ENCODE peak calls at places on chromosome 21, in five cellular contexts. One of them, this sample, is unnamed.

GRCh38 chr21:24514081-24514733 is 1093.1 kb downstream of the MRPL39 start:
- DNase-seq in A549: peak
- DNase-seq in endothelial cell of umbilical vein: no peak
- DNase-seq in K562: no peak
- DNase-seq in HepG2: no peak
- DNase-seq in this sample: peak

GRCh38 chr21:44279621-44280260 is 5.9 kb upstream of the AIRE start:
- DNase-seq in A549: no peak
- DNase-seq in endothelial cell of umbilical vein: no peak
- DNase-seq in K562: no peak
- DNase-seq in HepG2: no peak
- DNase-seq in this sample: no peak

GRCh38 chr21:44583800-44584147 is 3.4 kb upstream of the KRTAP10-5 start:
- DNase-seq in A549: no peak
- DNase-seq in endothelial cell of umbilical vein: no peak
- DNase-seq in K562: no peak
- DNase-seq in HepG2: no peak
- DNase-seq in this sample: no peak

GRCh38 chr21:25094695-25095094 is 512.6 kb downstream of the MRPL39 start:
- DNase-seq in A549: no peak
- DNase-seq in endothelial cell of umbilical vein: no peak
- DNase-seq in K562: no peak
- DNase-seq in HepG2: no peak
- DNase-seq in this sample: no peak

GRCh38 chr21:43917515-43918384 is 52.7 kb downstream of the AGPAT3 start:
- DNase-seq in A549: no peak
- DNase-seq in endothelial cell of umbilical vein: no peak
- DNase-seq in K562: peak
- DNase-seq in HepG2: peak
- DNase-seq in this sample: no peak

GRCh38 chr21:34034369-34035014 is 38.9 kb upstream of the MRPS6 start:
- DNase-seq in A549: no peak
- DNase-seq in endothelial cell of umbilical vein: no peak
- DNase-seq in K562: no peak
- DNase-seq in HepG2: peak
- DNase-seq in this sample: no peak

GRCh38 chr21:27476696-27477095 is 509.8 kb upstream of the ADAMTS5 start:
- DNase-seq in A549: no peak
- DNase-seq in endothelial cell of umbilical vein: peak
- DNase-seq in K562: no peak
- DNase-seq in HepG2: no peak
- DNase-seq in this sample: no peak

GRCh38 chr21:38121888-38122705 is 134.7 kb upstream of the KCNJ15 start:
- DNase-seq in A549: no peak
- DNase-seq in endothelial cell of umbilical vein: no peak
- DNase-seq in K562: peak
- DNase-seq in HepG2: no peak
- DNase-seq in this sample: no peak

GRCh38 chr21:30491963-30492428 is at the start of gene KRTAP19-3:
- DNase-seq in A549: no peak
- DNase-seq in endothelial cell of umbilical vein: no peak
- DNase-seq in K562: no peak
- DNase-seq in HepG2: no peak
- DNase-seq in this sample: no peak

GRCh38 chr21:26080211-26080610 is 90.4 kb downstream of the APP start:
- DNase-seq in A549: no peak
- DNase-seq in endothelial cell of umbilical vein: no peak
- DNase-seq in K562: no peak
- DNase-seq in HepG2: no peak
- DNase-seq in this sample: no peak

GRCh38 chr21:41744028-41744940 is 22.6 kb downstream of the RIPK4 start:
- DNase-seq in A549: no peak
- DNase-seq in endothelial cell of umbilical vein: no peak
- DNase-seq in K562: no peak
- DNase-seq in HepG2: no peak
- DNase-seq in this sample: no peak

GRCh38 chr21:25280061-25280460 is 327.2 kb downstream of the MRPL39 start:
- DNase-seq in A549: no peak
- DNase-seq in endothelial cell of umbilical vein: no peak
- DNase-seq in K562: no peak
- DNase-seq in HepG2: no peak
- DNase-seq in this sample: no peak

GRCh38 chr21:25039461-25040380 is 567.6 kb downstream of the MRPL39 start:
- DNase-seq in A549: no peak
- DNase-seq in endothelial cell of umbilical vein: no peak
- DNase-seq in K562: no peak
- DNase-seq in HepG2: no peak
- DNase-seq in this sample: peak

GRCh38 chr21:38965910-38966504 is 160.3 kb downstream of the ETS2 start:
- DNase-seq in A549: peak
- DNase-seq in endothelial cell of umbilical vein: no peak
- DNase-seq in K562: peak
- DNase-seq in HepG2: peak
- DNase-seq in this sample: no peak

GRCh38 chr21:14527690-14528652 is 18.1 kb downstream of the SAMSN1 start:
- DNase-seq in A549: no peak
- DNase-seq in endothelial cell of umbilical vein: no peak
- DNase-seq in K562: no peak
- DNase-seq in HepG2: no peak
- DNase-seq in this sample: peak
- TF ChIP-seq MYC in A549: no peak
- TF ChIP-seq MYC in endothelial cell of umbilical vein: no peak
- TF ChIP-seq MYC in K562: no peak
- TF ChIP-seq MYC in HepG2: no peak
- TF ChIP-seq MYC in this sample: no peak

DNA sequence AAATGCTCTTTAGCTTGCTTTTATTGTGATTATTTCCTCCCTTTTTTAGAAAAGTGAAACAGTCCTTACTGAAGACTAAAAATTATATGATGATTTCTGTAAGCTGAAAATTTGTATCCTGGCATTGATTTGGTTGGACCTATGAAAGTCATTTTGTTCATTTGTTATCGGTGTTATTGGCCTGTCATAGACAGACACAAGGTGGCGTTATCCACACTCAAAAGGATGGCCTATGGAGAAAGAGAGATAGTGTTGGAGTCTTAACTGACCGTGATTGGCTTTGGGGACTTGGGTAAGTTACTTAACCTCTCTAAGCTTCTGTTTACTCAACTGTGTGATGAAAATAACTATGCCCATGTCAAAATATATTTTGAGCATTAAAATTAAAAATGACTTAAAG is 203.6 kb upstream of the CHODL start:
- DNase-seq in A549: peak
- DNase-seq in endothelial cell of umbilical vein: peak
- DNase-seq in K562: no peak
- DNase-seq in HepG2: peak
- DNase-seq in this sample: peak
- TF ChIP-seq MAX in A549: no peak
- TF ChIP-seq MAX in endothelial cell of umbilical vein: no peak
- TF ChIP-seq MAX in K562: no peak
- TF ChIP-seq MAX in HepG2: no peak
- TF ChIP-seq MAX in this sample: no peak

DNA sequence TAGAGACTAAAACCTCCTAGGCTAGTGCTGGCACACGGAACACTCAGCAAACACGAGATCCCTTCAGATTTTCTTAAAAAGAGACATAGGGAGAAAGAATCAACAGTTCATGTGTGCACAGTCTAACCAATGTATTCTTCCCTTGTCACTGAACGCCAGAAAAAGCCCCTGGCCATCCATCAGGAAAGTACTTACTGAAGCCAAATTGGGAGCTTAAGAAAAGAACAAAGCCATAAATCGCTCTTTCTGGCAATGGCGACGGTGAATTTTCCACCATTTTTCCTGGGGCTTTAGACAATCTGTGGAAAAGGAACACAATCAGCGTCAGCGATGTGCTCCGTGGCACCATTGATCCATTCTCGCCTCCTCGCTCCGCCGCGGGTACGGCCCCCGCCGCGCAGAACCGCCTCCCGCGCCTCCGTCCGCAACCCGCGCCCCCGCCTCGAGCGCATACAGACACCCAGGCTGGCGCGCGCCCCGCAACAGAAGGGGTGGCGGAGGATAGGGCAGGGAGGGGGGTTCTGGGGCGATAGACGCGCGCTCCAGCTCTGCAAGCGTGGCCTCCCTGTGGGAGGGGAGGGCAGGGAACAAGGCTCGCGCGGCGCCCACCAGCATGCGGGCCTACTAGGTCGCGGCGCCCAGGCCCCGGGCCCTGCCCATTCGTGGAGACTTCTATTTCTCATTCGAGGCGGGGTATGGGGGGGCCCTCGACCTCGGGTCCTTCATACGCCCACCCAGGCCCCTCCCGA is 458 bp downstream of the PIGP start:
- DNase-seq in A549: no peak
- DNase-seq in endothelial cell of umbilical vein: no peak
- DNase-seq in K562: no peak
- DNase-seq in HepG2: no peak
- DNase-seq in this sample: no peak
- TF ChIP-seq MYC in A549: no peak
- TF ChIP-seq MYC in endothelial cell of umbilical vein: no peak
- TF ChIP-seq MYC in K562: peak
- TF ChIP-seq MYC in HepG2: peak
- TF ChIP-seq MYC in this sample: no peak

GRCh38 chr21:35399002-35399401 is 349.9 kb upstream of the RUNX1 start:
- DNase-seq in A549: no peak
- DNase-seq in endothelial cell of umbilical vein: no peak
- DNase-seq in K562: no peak
- DNase-seq in HepG2: no peak
- DNase-seq in this sample: peak

GRCh38 chr21:35398366-35398982 is 349.4 kb upstream of the RUNX1 start:
- DNase-seq in A549: no peak
- DNase-seq in endothelial cell of umbilical vein: peak
- DNase-seq in K562: no peak
- DNase-seq in HepG2: no peak
- DNase-seq in this sample: no peak

GRCh38 chr21:35401476-35401875 is 352.4 kb upstream of the RUNX1 start:
- DNase-seq in A549: no peak
- DNase-seq in endothelial cell of umbilical vein: no peak
- DNase-seq in K562: no peak
- DNase-seq in HepG2: no peak
- DNase-seq in this sample: no peak

GRCh38 chr21:35399706-35400105 is 350.6 kb upstream of the RUNX1 start:
- DNase-seq in A549: no peak
- DNase-seq in endothelial cell of umbilical vein: no peak
- DNase-seq in K562: no peak
- DNase-seq in HepG2: no peak
- DNase-seq in this sample: no peak

DNA sequence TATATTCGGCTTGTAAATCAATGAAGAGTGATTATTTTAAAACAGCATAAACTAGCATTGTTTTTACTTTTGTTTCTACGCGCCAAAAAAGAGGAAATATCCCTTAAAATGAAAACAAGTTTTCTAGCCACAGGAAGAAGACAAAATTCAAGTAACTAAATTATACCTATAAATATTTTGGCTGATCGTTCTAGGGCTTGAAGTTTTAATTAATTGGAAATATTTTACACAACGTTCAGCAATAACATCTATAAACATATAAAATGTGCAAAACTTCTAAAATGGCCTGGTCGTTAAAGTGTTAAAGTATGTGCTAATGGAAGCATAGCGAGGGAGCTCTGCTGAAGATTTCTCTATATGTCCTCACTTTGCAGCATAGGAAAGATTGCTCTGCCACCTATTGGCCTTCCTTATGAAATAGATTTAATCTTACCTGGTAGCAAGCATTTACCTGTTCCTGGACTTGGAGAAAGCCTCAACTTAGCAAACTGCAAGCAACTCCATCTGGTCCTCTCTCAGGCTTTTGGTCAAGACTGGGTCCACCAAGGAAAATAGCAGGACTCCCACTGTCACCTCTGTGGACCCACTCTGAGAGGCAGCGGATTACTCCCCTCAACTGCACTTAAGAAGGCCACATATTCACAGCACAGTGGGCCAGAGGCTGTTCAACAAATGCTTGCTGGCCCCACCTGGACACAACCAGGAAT is 351.3 kb upstream of the RUNX1 start:
- DNase-seq in A549: peak
- DNase-seq in endothelial cell of umbilical vein: peak
- DNase-seq in K562: peak
- DNase-seq in HepG2: peak
- DNase-seq in this sample: peak
- TF ChIP-seq MAX in A549: no peak
- TF ChIP-seq MAX in endothelial cell of umbilical vein: no peak
- TF ChIP-seq MAX in K562: no peak
- TF ChIP-seq MAX in HepG2: no peak
- TF ChIP-seq MAX in this sample: no peak

DNA sequence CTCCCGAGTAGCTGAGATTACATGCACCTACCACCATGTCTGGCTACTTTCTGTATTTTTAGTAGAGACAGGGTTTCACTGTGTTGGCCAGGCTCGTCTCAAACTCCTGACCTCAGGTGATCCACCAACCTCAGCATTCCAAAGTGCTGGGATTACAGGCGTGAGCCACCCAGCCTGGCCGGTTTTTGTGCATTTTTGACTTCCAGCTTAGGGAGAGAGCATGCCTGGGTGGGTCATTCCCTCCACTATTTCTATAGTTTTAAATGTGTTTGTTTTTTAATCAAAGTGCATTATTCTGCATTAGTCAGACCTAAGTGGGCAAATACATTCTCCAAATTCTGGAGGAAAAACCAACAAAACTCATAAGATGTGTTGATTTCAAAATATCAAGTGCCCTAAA is 207.4 kb upstream of the NRIP1 start:
- DNase-seq in A549: no peak
- DNase-seq in endothelial cell of umbilical vein: no peak
- DNase-seq in K562: no peak
- DNase-seq in HepG2: no peak
- DNase-seq in this sample: no peak
- TF ChIP-seq MYC in A549: no peak
- TF ChIP-seq MYC in endothelial cell of umbilical vein: no peak
- TF ChIP-seq MYC in K562: no peak
- TF ChIP-seq MYC in HepG2: no peak
- TF ChIP-seq MYC in this sample: no peak

DNA sequence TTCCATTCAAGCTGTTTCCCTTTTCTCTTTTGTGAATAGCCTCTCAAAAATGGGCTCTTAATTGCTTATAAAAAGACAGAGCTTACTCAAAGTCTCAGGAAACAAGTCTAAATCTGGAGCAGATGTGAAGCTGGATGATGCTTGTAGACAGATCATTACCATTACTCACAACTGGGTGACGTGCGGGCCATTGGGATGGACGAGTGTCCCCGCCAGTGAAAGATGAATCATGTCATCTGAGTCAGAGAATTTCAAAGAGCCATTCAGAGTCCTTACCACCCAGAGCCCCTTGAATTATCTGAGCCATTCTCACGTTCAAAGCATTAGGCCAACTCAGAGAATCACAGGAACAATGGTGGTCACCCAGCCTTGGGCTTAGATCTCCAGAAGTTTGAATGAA is 134.6 kb downstream of the HUNK start:
- DNase-seq in A549: peak
- DNase-seq in endothelial cell of umbilical vein: no peak
- DNase-seq in K562: no peak
- DNase-seq in HepG2: no peak
- DNase-seq in this sample: no peak
- TF ChIP-seq MAX in A549: no peak
- TF ChIP-seq MAX in endothelial cell of umbilical vein: no peak
- TF ChIP-seq MAX in K562: no peak
- TF ChIP-seq MAX in HepG2: no peak
- TF ChIP-seq MAX in this sample: no peak

DNA sequence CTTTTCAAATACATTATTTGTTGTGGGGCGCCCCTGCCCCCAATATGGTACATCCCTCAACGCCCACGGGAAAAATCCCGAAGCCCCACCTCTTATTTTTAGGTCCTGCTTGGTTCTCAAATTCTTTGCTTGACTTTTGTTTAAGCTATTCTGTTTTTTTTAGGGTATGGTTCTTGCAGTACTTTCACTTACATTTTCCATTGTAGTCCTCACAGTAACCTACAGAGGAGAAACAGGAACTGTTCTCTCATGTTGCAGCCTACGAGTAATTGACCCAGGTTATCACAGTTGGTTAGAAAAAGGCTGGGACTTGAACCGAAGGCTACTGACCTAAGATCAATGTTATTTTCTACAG is 699 bp upstream of the C21orf91 start:
- DNase-seq in A549: no peak
- DNase-seq in endothelial cell of umbilical vein: no peak
- DNase-seq in K562: peak
- DNase-seq in HepG2: peak
- DNase-seq in this sample: no peak
- TF ChIP-seq MYC in A549: no peak
- TF ChIP-seq MYC in endothelial cell of umbilical vein: no peak
- TF ChIP-seq MYC in K562: no peak
- TF ChIP-seq MYC in HepG2: no peak
- TF ChIP-seq MYC in this sample: no peak